ENCODE peak calls at places on chromosomes 4 and X, in seven cellular contexts. One of them, this sample, is unnamed.

GRCh38 chrX:43958529-43958928 is 14.7 kb downstream of the NDP start:
- DNase-seq in DND-41: peak
- DNase-seq in activated CD4-positive, alpha-beta T cell treated with anti-CD3 and anti-CD28 coated beads, Interleukin-2, amount 50 U/mL, for 48 hours: no peak
- DNase-seq in nephron progenitor cell: peak
- DNase-seq in WERI-Rb-1: peak
- DNase-seq in choroid plexus epithelial cell: peak
- DNase-seq in activated naive CD4-positive, alpha-beta T cell: no peak
- DNase-seq in this sample: peak

GRCh38 chr4:2842667-2843022 is 999 bp upstream of the ADD1 start:
- DNase-seq in DND-41: no peak
- DNase-seq in activated CD4-positive, alpha-beta T cell treated with anti-CD3 and anti-CD28 coated beads, Interleukin-2, amount 50 U/mL, for 48 hours: no peak
- DNase-seq in nephron progenitor cell: no peak
- DNase-seq in WERI-Rb-1: no peak
- DNase-seq in choroid plexus epithelial cell: no peak
- DNase-seq in activated naive CD4-positive, alpha-beta T cell: no peak
- DNase-seq in this sample: no peak

GRCh38 chr4:126124817-126125216 is 810.1 kb downstream of the FAT4 start:
- DNase-seq in DND-41: no peak
- DNase-seq in activated CD4-positive, alpha-beta T cell treated with anti-CD3 and anti-CD28 coated beads, Interleukin-2, amount 50 U/mL, for 48 hours: no peak
- DNase-seq in nephron progenitor cell: no peak
- DNase-seq in WERI-Rb-1: no peak
- DNase-seq in choroid plexus epithelial cell: no peak
- DNase-seq in activated naive CD4-positive, alpha-beta T cell: no peak
- DNase-seq in this sample: no peak

GRCh38 chrX:34642849-34643248 is 14.2 kb downstream of the TMEM47 start:
- DNase-seq in DND-41: no peak
- DNase-seq in activated CD4-positive, alpha-beta T cell treated with anti-CD3 and anti-CD28 coated beads, Interleukin-2, amount 50 U/mL, for 48 hours: no peak
- DNase-seq in nephron progenitor cell: no peak
- DNase-seq in WERI-Rb-1: no peak
- DNase-seq in choroid plexus epithelial cell: no peak
- DNase-seq in activated naive CD4-positive, alpha-beta T cell: no peak
- DNase-seq in this sample: no peak

GRCh38 chr4:81021526-81021944 is 9.0 kb upstream of the BMP3 start:
- DNase-seq in DND-41: no peak
- DNase-seq in activated CD4-positive, alpha-beta T cell treated with anti-CD3 and anti-CD28 coated beads, Interleukin-2, amount 50 U/mL, for 48 hours: no peak
- DNase-seq in nephron progenitor cell: no peak
- DNase-seq in WERI-Rb-1: no peak
- DNase-seq in choroid plexus epithelial cell: no peak
- DNase-seq in activated naive CD4-positive, alpha-beta T cell: no peak
- DNase-seq in this sample: no peak

GRCh38 chr4:139557506-139558110 is 1.6 kb upstream of the SETD7 start:
- DNase-seq in DND-41: no peak
- DNase-seq in activated CD4-positive, alpha-beta T cell treated with anti-CD3 and anti-CD28 coated beads, Interleukin-2, amount 50 U/mL, for 48 hours: peak
- DNase-seq in nephron progenitor cell: no peak
- DNase-seq in WERI-Rb-1: peak
- DNase-seq in choroid plexus epithelial cell: no peak
- DNase-seq in activated naive CD4-positive, alpha-beta T cell: no peak
- DNase-seq in this sample: no peak

GRCh38 chr4:168831919-168832745 is 177.9 kb downstream of the CBR4 start:
- DNase-seq in DND-41: peak
- DNase-seq in activated CD4-positive, alpha-beta T cell treated with anti-CD3 and anti-CD28 coated beads, Interleukin-2, amount 50 U/mL, for 48 hours: peak
- DNase-seq in nephron progenitor cell: peak
- DNase-seq in WERI-Rb-1: peak
- DNase-seq in choroid plexus epithelial cell: peak
- DNase-seq in activated naive CD4-positive, alpha-beta T cell: peak
- DNase-seq in this sample: peak

GRCh38 chr4:81722229-81722900 is 250.7 kb upstream of the RASGEF1B start:
- DNase-seq in DND-41: no peak
- DNase-seq in activated CD4-positive, alpha-beta T cell treated with anti-CD3 and anti-CD28 coated beads, Interleukin-2, amount 50 U/mL, for 48 hours: no peak
- DNase-seq in nephron progenitor cell: peak
- DNase-seq in WERI-Rb-1: peak
- DNase-seq in choroid plexus epithelial cell: no peak
- DNase-seq in activated naive CD4-positive, alpha-beta T cell: no peak
- DNase-seq in this sample: no peak

This sample was measured in lung microvascular endothelial cell.